ENCODE peak calls at places on chromosome 6, in four cellular contexts. One of them, this sample, is unnamed.

GRCh38 chr6:111410371-111410770 is 72.6 kb downstream of the REV3L start:
- DNase-seq in upper lobe of left lung: no peak
- DNase-seq in sigmoid colon: no peak
- DNase-seq in stomach: no peak
- DNase-seq in this sample: no peak

GRCh38 chr6:119138906-119139541 is 60.6 kb upstream of the FAM184A start:
- DNase-seq in upper lobe of left lung: peak
- DNase-seq in sigmoid colon: no peak
- DNase-seq in stomach: no peak
- DNase-seq in this sample: no peak

GRCh38 chr6:131946404-131946991 is 4.7 kb downstream of the CCN2 start:
- DNase-seq in upper lobe of left lung: no peak
- DNase-seq in sigmoid colon: no peak
- DNase-seq in stomach: no peak
- DNase-seq in this sample: no peak

GRCh38 chr6:72553531-72554202 is 68.2 kb upstream of the KCNQ5 start:
- DNase-seq in upper lobe of left lung: no peak
- DNase-seq in sigmoid colon: no peak
- DNase-seq in stomach: no peak
- DNase-seq in this sample: no peak

GRCh38 chr6:69231983-69232382 is 564.8 kb downstream of the LMBRD1 start:
- DNase-seq in upper lobe of left lung: no peak
- DNase-seq in sigmoid colon: no peak
- DNase-seq in stomach: no peak
- DNase-seq in this sample: no peak

GRCh38 chr6:148599967-148600426 is 146.8 kb upstream of the UST start:
- DNase-seq in upper lobe of left lung: no peak
- DNase-seq in sigmoid colon: peak
- DNase-seq in stomach: no peak
- DNase-seq in this sample: no peak

GRCh38 chr6:92364948-92365386 is 1054.4 kb downstream of the EPHA7 start:
- DNase-seq in upper lobe of left lung: no peak
- DNase-seq in sigmoid colon: no peak
- DNase-seq in stomach: no peak
- DNase-seq in this sample: no peak

GRCh38 chr6:3665608-3666007 is 85.9 kb downstream of the PXDC1 start:
- DNase-seq in upper lobe of left lung: no peak
- DNase-seq in sigmoid colon: no peak
- DNase-seq in stomach: no peak
- DNase-seq in this sample: peak

GRCh38 chr6:75204222-75204958 is 1.5 kb downstream of the COL12A1 start:
- DNase-seq in upper lobe of left lung: peak
- DNase-seq in sigmoid colon: peak
- DNase-seq in stomach: peak
- DNase-seq in this sample: peak

GRCh38 chr6:137890983-137891537 is 24.0 kb downstream of the TNFAIP3 start:
- DNase-seq in upper lobe of left lung: no peak
- DNase-seq in sigmoid colon: no peak
- DNase-seq in stomach: no peak
- DNase-seq in this sample: no peak

GRCh38 chr6:100633096-100633766 is 168.5 kb upstream of the SIM1 start:
- DNase-seq in upper lobe of left lung: no peak
- DNase-seq in sigmoid colon: no peak
- DNase-seq in stomach: no peak
- DNase-seq in this sample: no peak

GRCh38 chr6:37137201-37137880 is 32.6 kb upstream of the PIM1 start:
- DNase-seq in upper lobe of left lung: no peak
- DNase-seq in sigmoid colon: peak
- DNase-seq in stomach: no peak
- DNase-seq in this sample: no peak

GRCh38 chr6:130913119-130913518 is 85.9 kb downstream of the SMLR1 start:
- DNase-seq in upper lobe of left lung: no peak
- DNase-seq in sigmoid colon: no peak
- DNase-seq in stomach: no peak
- DNase-seq in this sample: no peak

GRCh38 chr6:117110737-117111136 is 154.6 kb upstream of the VGLL2 start:
- DNase-seq in upper lobe of left lung: no peak
- DNase-seq in sigmoid colon: no peak
- DNase-seq in stomach: no peak
- DNase-seq in this sample: no peak

GRCh38 chr6:170224694-170225660 is 65.9 kb downstream of the DLL1 start:
- DNase-seq in upper lobe of left lung: peak
- DNase-seq in sigmoid colon: peak
- DNase-seq in stomach: peak
- DNase-seq in this sample: no peak

GRCh38 chr6:151716446-151717047 is 90.9 kb upstream of the ESR1 start:
- DNase-seq in upper lobe of left lung: peak
- DNase-seq in sigmoid colon: no peak
- DNase-seq in stomach: no peak
- DNase-seq in this sample: no peak

GRCh38 chr6:135212020-135212806 is 31.1 kb downstream of the MYB start:
- DNase-seq in upper lobe of left lung: no peak
- DNase-seq in sigmoid colon: no peak
- DNase-seq in stomach: no peak
- DNase-seq in this sample: no peak

GRCh38 chr6:163241668-163242067 is 172.8 kb upstream of the QKI start:
- DNase-seq in upper lobe of left lung: no peak
- DNase-seq in sigmoid colon: no peak
- DNase-seq in stomach: no peak
- DNase-seq in this sample: no peak

GRCh38 chr6:117482240-117483003 is at the start of gene DCBLD1:
- DNase-seq in upper lobe of left lung: peak
- DNase-seq in sigmoid colon: peak
- DNase-seq in stomach: peak
- DNase-seq in this sample: no peak

GRCh38 chr6:106064103-106064502 is 22.0 kb upstream of the PRDM1 start:
- DNase-seq in upper lobe of left lung: no peak
- DNase-seq in sigmoid colon: no peak
- DNase-seq in stomach: no peak
- DNase-seq in this sample: peak

GRCh38 chr6:146904596-146904995 is 299.6 kb upstream of the STXBP5 start:
- DNase-seq in upper lobe of left lung: no peak
- DNase-seq in sigmoid colon: no peak
- DNase-seq in stomach: no peak
- DNase-seq in this sample: no peak

GRCh38 chr6:43924222-43924702 is 154.3 kb downstream of the VEGFA start:
- DNase-seq in upper lobe of left lung: no peak
- DNase-seq in sigmoid colon: peak
- DNase-seq in stomach: peak
- DNase-seq in this sample: no peak

GRCh38 chr6:38443341-38443740 is 196.4 kb downstream of the BTBD9 start:
- DNase-seq in upper lobe of left lung: peak
- DNase-seq in sigmoid colon: no peak
- DNase-seq in stomach: no peak
- DNase-seq in this sample: no peak

DNA sequence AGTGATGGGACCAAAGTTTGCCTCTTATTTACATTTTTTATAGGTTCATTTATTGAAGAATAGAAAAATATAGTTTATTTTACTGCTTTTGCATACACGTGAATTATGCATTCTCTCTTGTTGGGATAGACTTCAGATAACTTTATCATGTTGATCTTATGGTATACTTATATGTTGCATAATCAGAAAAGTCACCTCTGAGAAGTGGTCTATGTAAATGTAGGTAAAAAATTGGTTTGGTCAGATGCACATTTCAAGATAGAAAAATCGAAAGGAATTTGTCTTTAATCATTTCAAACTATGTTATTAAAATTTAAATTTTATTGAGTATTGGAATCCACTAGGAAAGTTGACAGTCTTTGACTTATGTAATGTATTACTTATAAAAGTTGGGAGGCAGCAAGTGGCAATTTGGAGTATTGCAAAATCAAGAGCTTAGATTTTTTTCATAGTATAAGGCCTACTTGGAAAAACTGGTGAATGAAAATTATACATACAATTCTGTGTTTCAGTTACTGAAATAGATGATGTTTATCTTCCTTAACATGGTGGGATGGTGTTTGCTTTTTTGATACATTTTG is 2.4 kb downstream of the PHF3 start:
- DNase-seq in upper lobe of left lung: no peak
- DNase-seq in sigmoid colon: no peak
- DNase-seq in stomach: no peak
- DNase-seq in this sample: no peak
- H3K4me3 ChIP-seq in upper lobe of left lung: peak
- H3K4me3 ChIP-seq in sigmoid colon: peak
- H3K4me3 ChIP-seq in stomach: peak
- H3K4me3 ChIP-seq in this sample: peak

GRCh38 chr6:39599341-39599740 is 125.9 kb downstream of the KIF6 start:
- DNase-seq in upper lobe of left lung: no peak
- DNase-seq in sigmoid colon: no peak
- DNase-seq in stomach: no peak
- DNase-seq in this sample: no peak

GRCh38 chr6:39590994-39591393 is 134.2 kb downstream of the KIF6 start:
- DNase-seq in upper lobe of left lung: no peak
- DNase-seq in sigmoid colon: no peak
- DNase-seq in stomach: no peak
- DNase-seq in this sample: no peak

GRCh38 chr6:39594304-39594703 is 130.9 kb downstream of the KIF6 start:
- DNase-seq in upper lobe of left lung: no peak
- DNase-seq in sigmoid colon: no peak
- DNase-seq in stomach: no peak
- DNase-seq in this sample: no peak

GRCh38 chr6:39593644-39594043 is 131.6 kb downstream of the KIF6 start:
- DNase-seq in upper lobe of left lung: no peak
- DNase-seq in sigmoid colon: no peak
- DNase-seq in stomach: no peak
- DNase-seq in this sample: no peak
- TF ChIP-seq POLR2A in upper lobe of left lung: no peak
- TF ChIP-seq POLR2A in sigmoid colon: no peak
- TF ChIP-seq POLR2A in stomach: no peak
- TF ChIP-seq POLR2A in this sample: no peak

GRCh38 chr6:53854843-53855567 is 60.2 kb downstream of the LRRC1 start:
- DNase-seq in upper lobe of left lung: no peak
- DNase-seq in sigmoid colon: no peak
- DNase-seq in stomach: no peak
- DNase-seq in this sample: no peak
- TF ChIP-seq EP300 in upper lobe of left lung: no peak
- TF ChIP-seq EP300 in sigmoid colon: no peak
- TF ChIP-seq EP300 in stomach: no peak
- TF ChIP-seq EP300 in this sample: no peak

DNA sequence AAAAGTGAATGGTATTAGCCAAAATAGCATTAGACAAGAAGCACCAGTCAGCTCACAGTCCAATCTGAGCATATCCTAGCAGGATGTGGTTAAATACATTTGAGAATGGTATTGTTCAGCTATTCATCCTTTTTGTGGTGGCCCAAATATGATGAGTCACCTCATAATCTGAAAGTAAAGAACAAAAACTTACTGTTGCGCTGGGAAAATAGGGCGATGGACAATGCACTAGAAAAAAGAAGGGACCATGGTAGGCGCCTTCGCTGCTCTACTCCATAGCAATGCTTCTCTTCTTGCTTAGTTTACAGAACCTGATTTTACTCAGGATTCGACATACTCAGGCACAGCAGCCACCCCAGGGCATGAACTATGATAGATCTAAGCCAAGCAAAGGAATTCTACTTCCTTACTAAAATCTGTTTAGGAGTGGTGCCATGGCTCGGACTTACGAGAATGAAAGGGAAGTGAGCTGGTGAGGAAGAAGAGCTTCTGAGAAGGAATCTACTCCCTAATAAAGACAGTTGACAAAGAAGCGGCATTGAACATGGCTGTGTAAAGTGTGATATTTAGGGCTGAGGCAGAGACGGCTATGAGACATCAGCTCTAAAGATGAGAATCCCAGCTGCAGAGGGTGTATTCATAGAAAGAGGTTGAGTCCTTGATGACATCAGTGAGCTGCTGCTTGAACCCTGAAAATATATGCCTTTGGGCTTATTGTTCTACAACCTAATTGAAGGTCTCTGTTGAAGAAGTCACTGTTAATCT is 16.6 kb upstream of the FBXO9 start:
- DNase-seq in upper lobe of left lung: no peak
- DNase-seq in sigmoid colon: no peak
- DNase-seq in stomach: no peak
- DNase-seq in this sample: no peak
- H3K4me3 ChIP-seq in upper lobe of left lung: no peak
- H3K4me3 ChIP-seq in sigmoid colon: no peak
- H3K4me3 ChIP-seq in stomach: no peak
- H3K4me3 ChIP-seq in this sample: no peak

DNA sequence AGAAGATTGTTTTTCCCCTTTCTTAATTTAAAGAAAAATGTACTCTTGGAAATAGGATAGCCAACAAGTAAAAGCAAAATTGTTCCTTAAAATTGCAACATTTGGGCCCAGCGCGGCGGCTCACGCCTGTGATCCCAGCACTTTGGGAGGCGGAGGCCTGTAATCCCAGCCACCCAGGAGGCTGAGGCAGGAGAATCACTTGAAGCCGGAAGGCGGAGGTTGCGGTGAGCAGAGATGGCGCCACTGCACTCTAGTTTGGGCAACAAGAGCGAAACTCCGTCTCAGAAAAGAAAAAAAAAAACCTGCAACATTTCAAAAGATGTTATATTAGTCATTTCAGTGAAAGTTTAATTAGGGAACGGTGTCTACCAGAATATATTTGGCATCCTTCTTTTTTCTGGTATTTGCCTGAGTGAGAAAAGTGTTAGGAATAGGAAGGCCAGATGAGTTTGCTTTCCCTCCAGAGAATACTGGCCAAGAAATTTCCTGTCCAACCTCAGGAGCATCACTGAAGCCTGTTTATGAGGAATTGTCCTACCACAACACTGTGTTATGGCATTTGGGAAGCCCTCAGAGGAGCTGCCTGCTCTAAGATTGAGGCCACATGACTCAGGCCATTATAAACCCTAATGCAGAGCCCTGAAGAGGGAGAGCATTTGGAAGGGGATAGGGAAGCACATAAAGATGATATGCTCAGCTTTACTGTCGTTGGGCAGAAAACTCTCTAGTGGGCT is 1.2 kb upstream of the GJA1 start:
- DNase-seq in upper lobe of left lung: no peak
- DNase-seq in sigmoid colon: no peak
- DNase-seq in stomach: no peak
- DNase-seq in this sample: no peak
- TF ChIP-seq POLR2A in upper lobe of left lung: no peak
- TF ChIP-seq POLR2A in sigmoid colon: no peak
- TF ChIP-seq POLR2A in stomach: no peak
- TF ChIP-seq POLR2A in this sample: no peak

GRCh38 chr6:6654599-6655575 is 66.4 kb downstream of the LY86 start:
- DNase-seq in upper lobe of left lung: peak
- DNase-seq in sigmoid colon: no peak
- DNase-seq in stomach: no peak
- DNase-seq in this sample: no peak
- TF ChIP-seq EP300 in upper lobe of left lung: peak
- TF ChIP-seq EP300 in sigmoid colon: no peak
- TF ChIP-seq EP300 in stomach: no peak
- TF ChIP-seq EP300 in this sample: no peak

DNA sequence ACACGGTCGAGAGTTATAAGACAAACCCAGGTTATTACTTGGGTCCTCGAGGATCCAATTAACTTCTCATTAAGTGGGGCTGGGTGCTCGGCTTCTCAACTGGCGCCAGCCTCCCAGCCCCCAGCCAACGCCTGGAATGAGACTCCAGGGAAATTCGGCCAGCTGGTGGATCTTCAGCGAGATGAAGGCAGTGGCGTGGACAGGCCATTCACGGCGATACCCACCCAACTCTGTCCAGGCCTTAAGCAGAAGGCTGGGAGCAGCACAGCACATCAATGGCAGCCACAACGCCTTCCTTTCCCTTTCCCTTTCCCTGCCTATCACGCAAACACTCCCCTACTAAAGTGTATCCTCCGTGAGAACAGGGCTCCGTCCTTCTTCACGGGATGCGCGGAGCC is 852 bp downstream of the METTL24 start:
- DNase-seq in upper lobe of left lung: no peak
- DNase-seq in sigmoid colon: peak
- DNase-seq in stomach: no peak
- DNase-seq in this sample: no peak
- H3K4me3 ChIP-seq in upper lobe of left lung: peak
- H3K4me3 ChIP-seq in sigmoid colon: peak
- H3K4me3 ChIP-seq in stomach: peak
- H3K4me3 ChIP-seq in this sample: peak